ENCODE peak calls at places on chromosomes 13 and 19, in four cellular contexts. P, V, N and R are unnamed samples.

GRCh38 chr13:78657699-78658629 is 991 bp downstream of the OBI1 start:
- DNase-seq in V (peak), N (no peak), P (peak), R (peak)

GRCh38 chr19:17479325-17479791 is 9.0 kb downstream of the SLC27A1 start:
- DNase-seq in N (peak), V (no peak), P (peak), R (no peak)

GRCh38 chr19:3762130-3762473 is 380 bp upstream of the MRPL54 start:
- DNase-seq in N (no peak), P (no peak), V (no peak), R (no peak)

GRCh38 chr13:39257642-39258041 is 219.4 kb downstream of the NHLRC3 start:
- DNase-seq in N (no peak), V (no peak), P (no peak), R (no peak)

GRCh38 chr19:50325310-50326100 is 3.7 kb downstream of the KCNC3 start:
- DNase-seq in V (peak), P (peak), N (peak), R (peak)

GRCh38 chr19:41705393-41706174 is 2.8 kb upstream of the CEACAM5 start:
- DNase-seq in N (no peak), V (peak), P (peak), R (no peak)

GRCh38 chr13:70023506-70023905 is 84.1 kb upstream of the ATXN8OS start:
- DNase-seq in V (no peak), N (no peak), P (no peak), R (no peak)

GRCh38 chr13:57865600-57866294 is 234.2 kb downstream of the PCDH17 start:
- DNase-seq in P (no peak), V (no peak), N (no peak), R (no peak)

GRCh38 chr19:4184718-4185352 is 2.3 kb downstream of the ANKRD24 start:
- DNase-seq in N (no peak), V (no peak), P (no peak), R (no peak)

GRCh38 chr19:29810504-29810871 is 1.3 kb upstream of the CCNE1 start:
- DNase-seq in P (no peak), V (no peak), N (no peak), R (no peak)

GRCh38 chr19:29107831-29108230 is 105.1 kb downstream of the UQCRFS1 start:
- DNase-seq in N (no peak), P (no peak), V (no peak), R (no peak)

GRCh38 chr19:3053780-3054179 is 8.5 kb downstream of the TLE5 start:
- DNase-seq in P (no peak), V (no peak), N (no peak), R (no peak)

GRCh38 chr19:34734601-34735103 is 609 bp downstream of the ZNF181 start:
- DNase-seq in N (no peak), V (peak), P (no peak), R (no peak)

GRCh38 chr19:46537136-46538097 is 41.8 kb upstream of the PNMA8B start:
- DNase-seq in P (peak), V (peak), N (no peak), R (peak)

GRCh38 chr19:13830761-13831481 is 35.7 kb downstream of the ZSWIM4 start:
- DNase-seq in P (no peak), V (no peak), N (no peak), R (no peak)

GRCh38 chr19:39555883-39556282 is 15.9 kb upstream of the EID2 start:
- DNase-seq in V (no peak), P (no peak), N (no peak), R (no peak)

GRCh38 chr19:1106841-1107654 is 3.3 kb downstream of the GPX4 start:
- DNase-seq in P (peak), N (no peak), V (no peak), R (no peak)

GRCh38 chr19:38277549-38277948 is 13.2 kb downstream of the SPINT2 start:
- DNase-seq in V (no peak), N (no peak), P (peak), R (no peak)

GRCh38 chr13:41985788-41986508 is 25.0 kb upstream of the VWA8 start:
- DNase-seq in N (no peak), P (no peak), V (no peak), R (no peak)

GRCh38 chr19:14400913-14401312 is 18.2 kb downstream of the DDX39A start:
- DNase-seq in N (no peak), V (no peak), P (no peak), R (no peak)

GRCh38 chr13:20383058-20383457 is 142.6 kb downstream of the CRYL1 start:
- DNase-seq in P (no peak), N (no peak), V (no peak), R (no peak)